ENCODE peak calls at places on chromosomes 7 and 10, in four cellular contexts. One of them, this sample, is unnamed. For H3K4me1, the result is how much of the 10 kb centered on the place peaks cover.

GRCh38 chr10:3106908-3107425 is 39.6 kb downstream of the PFKP start:
- DNase-seq in OCI-LY7: no peak
- DNase-seq in fibroblast of lung: no peak
- DNase-seq in A673: no peak
- DNase-seq in this sample: no peak

GRCh38 chr10:61792097-61792496 is 109.4 kb upstream of the ARID5B start:
- DNase-seq in fibroblast of lung: no peak
- DNase-seq in OCI-LY7: no peak
- DNase-seq in A673: no peak
- DNase-seq in this sample: no peak

GRCh38 chr7:30654296-30655090 is 27.8 kb downstream of the CRHR2 start:
- DNase-seq in OCI-LY7: no peak
- DNase-seq in A673: no peak
- DNase-seq in fibroblast of lung: no peak
- DNase-seq in this sample: no peak

GRCh38 chr7:119895320-119895719 is 377.7 kb upstream of the KCND2 start:
- DNase-seq in fibroblast of lung: no peak
- DNase-seq in A673: no peak
- DNase-seq in OCI-LY7: no peak
- DNase-seq in this sample: no peak

GRCh38 chr7:128812514-128813168 is 17.6 kb upstream of the FLNC start:
- DNase-seq in fibroblast of lung: no peak
- DNase-seq in OCI-LY7: no peak
- DNase-seq in A673: peak
- DNase-seq in this sample: no peak

GRCh38 chr10:53898532-53898931 is 902.5 kb downstream of the PCDH15 start:
- DNase-seq in OCI-LY7: no peak
- DNase-seq in fibroblast of lung: no peak
- DNase-seq in A673: no peak
- DNase-seq in this sample: no peak

GRCh38 chr10:22250897-22251605 is 33.2 kb upstream of the EBLN1 start:
- DNase-seq in OCI-LY7: no peak
- DNase-seq in fibroblast of lung: peak
- DNase-seq in A673: peak
- DNase-seq in this sample: no peak

GRCh38 chr7:47672966-47673365 is 91.1 kb upstream of the TNS3 start:
- DNase-seq in fibroblast of lung: no peak
- DNase-seq in A673: no peak
- DNase-seq in OCI-LY7: peak
- DNase-seq in this sample: no peak

GRCh38 chr7:107938448-107939250 is 47.7 kb downstream of the DLD start:
- DNase-seq in A673: no peak
- DNase-seq in fibroblast of lung: peak
- DNase-seq in OCI-LY7: no peak
- DNase-seq in this sample: peak

GRCh38 chr7:107934991-107935770 is 44.2 kb downstream of the DLD start:
- DNase-seq in OCI-LY7: no peak
- DNase-seq in A673: no peak
- DNase-seq in fibroblast of lung: peak
- DNase-seq in this sample: no peak

GRCh38 chr7:107939472-107940145 is 48.6 kb downstream of the DLD start:
- DNase-seq in OCI-LY7: no peak
- DNase-seq in fibroblast of lung: peak
- DNase-seq in A673: peak
- DNase-seq in this sample: peak

GRCh38 chr7:107936312-107936711 is 45.3 kb downstream of the DLD start:
- DNase-seq in OCI-LY7: no peak
- DNase-seq in A673: peak
- DNase-seq in fibroblast of lung: no peak
- DNase-seq in this sample: no peak

GRCh38 chr7:107937514-107937913 is 46.5 kb downstream of the DLD start:
- DNase-seq in OCI-LY7: no peak
- DNase-seq in A673: no peak
- DNase-seq in fibroblast of lung: no peak
- DNase-seq in this sample: no peak
- H3K4me1 ChIP-seq in OCI-LY7: under half
- H3K4me1 ChIP-seq in A673: under half
- H3K4me1 ChIP-seq in fibroblast of lung: under half
- H3K4me1 ChIP-seq in this sample: under half

DNA sequence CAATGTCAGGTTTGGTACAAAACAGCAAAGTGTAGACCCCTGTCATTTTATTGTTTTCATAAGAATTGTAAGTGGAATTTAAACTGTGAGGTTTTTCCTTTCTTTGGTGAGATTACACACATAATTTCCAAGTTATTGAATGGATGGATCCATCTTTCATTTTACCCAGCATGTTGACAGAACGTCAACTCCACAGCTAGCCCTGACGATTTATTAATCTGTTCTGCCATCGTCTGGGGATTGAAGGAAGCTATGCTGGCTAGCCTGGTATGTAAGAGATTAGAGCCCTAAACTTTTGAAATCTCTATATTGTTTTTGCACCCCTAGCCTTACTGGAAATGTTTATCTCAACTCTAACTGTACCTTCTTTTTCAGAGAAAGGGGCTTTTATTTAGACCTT is 8.6 kb downstream of the WNT16 start:
- DNase-seq in OCI-LY7: peak
- DNase-seq in fibroblast of lung: peak
- DNase-seq in A673: peak
- DNase-seq in this sample: no peak
- TF ChIP-seq CTCF in OCI-LY7: peak
- TF ChIP-seq CTCF in fibroblast of lung: peak
- TF ChIP-seq CTCF in A673: peak
- TF ChIP-seq CTCF in this sample: no peak

GRCh38 chr7:134851141-134851540 is 71.7 kb downstream of the CALD1 start:
- DNase-seq in A673: peak
- DNase-seq in fibroblast of lung: no peak
- DNase-seq in OCI-LY7: no peak
- DNase-seq in this sample: no peak
- H3K4me1 ChIP-seq in A673: half or more
- H3K4me1 ChIP-seq in fibroblast of lung: under half
- H3K4me1 ChIP-seq in OCI-LY7: under half
- H3K4me1 ChIP-seq in this sample: under half

DNA sequence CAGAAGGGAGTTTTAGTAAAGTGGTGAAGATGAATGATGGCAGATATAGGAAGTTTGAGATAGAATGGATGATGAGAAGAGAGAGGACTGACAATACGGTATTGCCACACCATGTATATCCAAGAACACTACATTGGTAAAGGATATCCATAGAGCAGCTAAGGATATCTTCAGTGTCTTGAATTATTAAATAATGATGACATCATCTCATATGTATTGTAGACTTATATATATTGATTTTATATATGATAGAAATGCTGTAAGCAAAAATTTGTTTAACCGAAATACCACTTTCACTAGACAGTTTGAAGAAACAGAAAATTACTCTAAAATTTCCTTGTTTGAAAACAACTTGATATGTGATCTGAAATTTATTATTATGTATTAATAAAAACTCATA is 89.0 kb downstream of the SEPTIN7 start:
- DNase-seq in A673: no peak
- DNase-seq in OCI-LY7: no peak
- DNase-seq in fibroblast of lung: no peak
- DNase-seq in this sample: no peak
- TF ChIP-seq CTCF in A673: no peak
- TF ChIP-seq CTCF in OCI-LY7: no peak
- TF ChIP-seq CTCF in fibroblast of lung: no peak
- TF ChIP-seq CTCF in this sample: no peak

GRCh38 chr10:72736881-72737280 is 44.9 kb downstream of the MCU start:
- DNase-seq in OCI-LY7: no peak
- DNase-seq in A673: no peak
- DNase-seq in fibroblast of lung: peak
- DNase-seq in this sample: no peak
- H3K4me1 ChIP-seq in OCI-LY7: under half
- H3K4me1 ChIP-seq in A673: under half
- H3K4me1 ChIP-seq in fibroblast of lung: under half
- H3K4me1 ChIP-seq in this sample: under half

GRCh38 chr10:11322698-11323097 is 288.8 kb downstream of the USP6NL start:
- DNase-seq in A673: no peak
- DNase-seq in OCI-LY7: no peak
- DNase-seq in fibroblast of lung: no peak
- DNase-seq in this sample: no peak

GRCh38 chr10:11317936-11318670 is 293.3 kb downstream of the USP6NL start:
- DNase-seq in OCI-LY7: no peak
- DNase-seq in fibroblast of lung: no peak
- DNase-seq in A673: no peak
- DNase-seq in this sample: no peak

GRCh38 chr10:11320809-11321520 is 290.5 kb downstream of the USP6NL start:
- DNase-seq in fibroblast of lung: no peak
- DNase-seq in OCI-LY7: no peak
- DNase-seq in A673: no peak
- DNase-seq in this sample: no peak

GRCh38 chr10:11319990-11320602 is 291.4 kb downstream of the USP6NL start:
- DNase-seq in fibroblast of lung: no peak
- DNase-seq in OCI-LY7: no peak
- DNase-seq in A673: no peak
- DNase-seq in this sample: no peak

GRCh38 chr10:11318812-11319598 is 292.4 kb downstream of the USP6NL start:
- DNase-seq in A673: no peak
- DNase-seq in OCI-LY7: no peak
- DNase-seq in fibroblast of lung: no peak
- DNase-seq in this sample: no peak
- TF ChIP-seq CTCF in A673: no peak
- TF ChIP-seq CTCF in OCI-LY7: no peak
- TF ChIP-seq CTCF in fibroblast of lung: no peak
- TF ChIP-seq CTCF in this sample: no peak

GRCh38 chr7:100543586-100543985 is 4.6 kb downstream of the AGFG2 start:
- DNase-seq in A673: no peak
- DNase-seq in OCI-LY7: no peak
- DNase-seq in fibroblast of lung: no peak
- DNase-seq in this sample: no peak
- H3K4me1 ChIP-seq in A673: under half
- H3K4me1 ChIP-seq in OCI-LY7: half or more
- H3K4me1 ChIP-seq in fibroblast of lung: under half
- H3K4me1 ChIP-seq in this sample: under half

DNA sequence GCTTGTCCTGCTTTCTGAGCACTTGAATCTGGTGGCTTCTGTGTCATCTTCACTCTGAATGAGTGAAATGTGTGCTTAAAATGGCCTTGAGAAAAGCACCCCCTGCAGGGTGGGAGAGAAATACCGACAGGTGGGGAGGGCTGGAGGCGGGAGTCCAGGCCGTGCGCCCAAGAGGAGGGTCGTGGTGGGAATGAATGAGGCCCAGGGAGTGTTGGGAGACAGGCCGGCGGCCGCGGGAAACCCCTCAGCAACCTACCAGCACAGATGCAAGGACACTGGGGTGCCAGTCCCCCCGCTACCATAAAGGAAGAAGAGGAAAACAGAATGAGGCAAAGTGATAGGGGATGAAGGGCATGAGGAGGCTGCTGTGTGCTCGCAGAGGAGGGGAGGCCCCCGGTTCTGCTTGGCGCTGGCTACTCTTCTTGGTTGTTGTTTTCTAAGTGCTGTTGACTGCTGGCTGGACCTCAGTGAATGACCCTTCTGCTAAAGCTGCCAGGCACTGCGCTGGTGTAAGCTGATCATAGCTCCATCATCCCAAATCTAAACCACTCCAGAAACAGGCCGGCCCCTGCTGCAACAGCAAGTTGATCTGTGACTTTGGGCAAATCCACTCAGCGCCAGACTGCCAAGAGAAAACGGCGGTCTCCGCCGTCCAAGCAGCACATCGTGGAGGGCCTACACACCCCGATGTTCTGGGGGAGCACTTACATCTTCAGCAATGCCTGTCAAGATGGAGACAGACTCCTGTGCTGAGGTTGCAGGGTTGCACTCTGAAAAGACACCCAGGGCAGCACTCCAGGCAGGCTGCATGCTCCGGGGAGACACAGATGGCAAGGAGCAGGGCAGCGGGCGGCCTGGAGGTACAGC is 378.5 kb downstream of the DNAJB6 start:
- DNase-seq in OCI-LY7: no peak
- DNase-seq in fibroblast of lung: no peak
- DNase-seq in A673: no peak
- DNase-seq in this sample: no peak
- TF ChIP-seq CTCF in OCI-LY7: no peak
- TF ChIP-seq CTCF in fibroblast of lung: no peak
- TF ChIP-seq CTCF in A673: no peak
- TF ChIP-seq CTCF in this sample: no peak

DNA sequence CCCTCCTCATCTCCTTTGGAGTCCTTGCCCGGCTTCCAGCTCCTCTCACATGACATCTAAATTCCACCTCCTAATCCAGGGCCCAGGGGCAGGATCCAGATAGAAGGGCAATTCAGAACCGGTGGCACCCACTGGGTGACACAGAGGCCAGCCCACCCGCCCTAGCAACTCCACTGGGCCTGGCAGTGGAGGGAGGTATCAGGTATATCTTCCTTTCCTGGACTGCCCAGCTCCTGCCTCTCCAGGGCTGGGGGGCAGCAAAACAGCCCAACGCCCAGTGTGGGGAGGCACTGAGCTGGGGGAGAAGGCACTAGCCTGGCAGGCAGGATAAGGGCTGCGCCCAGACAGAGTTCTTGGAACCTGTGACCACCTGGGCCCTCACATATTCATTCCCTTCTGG is 10.4 kb upstream of the TRIM8 start:
- DNase-seq in fibroblast of lung: no peak
- DNase-seq in OCI-LY7: no peak
- DNase-seq in A673: no peak
- DNase-seq in this sample: no peak
- H3K4me1 ChIP-seq in fibroblast of lung: half or more
- H3K4me1 ChIP-seq in OCI-LY7: under half
- H3K4me1 ChIP-seq in A673: under half
- H3K4me1 ChIP-seq in this sample: under half

DNA sequence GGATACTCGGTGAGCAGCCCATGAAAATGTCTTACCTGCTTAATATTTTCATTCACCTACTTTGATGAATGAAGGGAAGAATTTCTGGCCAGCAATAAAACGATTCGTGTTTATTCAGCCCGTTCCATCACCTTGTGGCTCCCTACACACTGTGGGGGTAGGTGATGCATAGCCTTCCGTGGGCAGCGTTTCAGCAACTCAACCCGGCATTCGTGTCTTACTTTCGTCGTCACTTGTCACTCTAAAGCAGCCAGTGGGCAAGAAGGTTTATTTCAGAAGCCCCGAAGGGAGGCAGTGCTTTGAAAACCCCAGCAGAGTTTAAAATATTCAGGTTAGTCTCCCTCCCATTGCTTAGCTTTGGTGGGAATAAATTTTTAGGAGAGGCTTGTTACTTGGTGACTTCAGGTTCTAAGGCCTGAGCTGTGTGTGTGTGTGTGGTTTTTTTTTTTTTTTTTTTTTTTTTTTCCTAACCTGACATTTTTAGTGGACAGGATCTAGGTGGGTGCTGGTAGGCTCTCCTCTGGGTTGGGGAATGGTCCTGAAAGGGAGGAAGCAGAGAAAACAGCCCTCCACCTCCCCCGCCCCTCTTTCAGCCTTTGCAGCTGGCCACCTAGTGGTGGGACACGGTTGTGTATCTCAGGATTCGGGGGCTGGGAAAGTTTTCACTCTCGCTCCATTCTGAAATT is 1.8 kb downstream of the GRK5 start:
- DNase-seq in OCI-LY7: peak
- DNase-seq in fibroblast of lung: peak
- DNase-seq in A673: peak
- DNase-seq in this sample: peak
- TF ChIP-seq CTCF in OCI-LY7: peak
- TF ChIP-seq CTCF in fibroblast of lung: peak
- TF ChIP-seq CTCF in A673: peak
- TF ChIP-seq CTCF in this sample: peak